ENCODE peak calls at places on chromosomes 13 and 19, in four cellular contexts. H is suprapubic skin, L is omental fat pad, V is IMR-90. M is an unnamed sample.

GRCh38 chr13:23547000-23547590 is 23.1 kb upstream of the TNFRSF19 start:
- DNase-seq in V (peak), H (no peak), L (no peak), M (no peak)

GRCh38 chr19:45824041-45824471 is 8.9 kb upstream of the RSPH6A start:
- DNase-seq in L (no peak), H (no peak), V (no peak), M (no peak)

GRCh38 chr19:11261902-11262839 is at the start of gene DOCK6:
- DNase-seq in V (no peak), L (no peak), H (no peak), M (no peak)

GRCh38 chr19:4014541-4015491 is 7.3 kb downstream of the PIAS4 start:
- DNase-seq in V (no peak), L (no peak), H (peak), M (no peak)

GRCh38 chr13:57326532-57326931 is 159.5 kb downstream of the PRR20E start:
- DNase-seq in H (no peak), L (no peak), V (no peak), M (no peak)

GRCh38 chr13:39016789-39017188 is 21.1 kb downstream of the PROSER1 start:
- DNase-seq in L (no peak), H (no peak), V (peak), M (no peak)

GRCh38 chr19:409515-410242 is 732 bp upstream of the C2CD4C start:
- DNase-seq in H (peak), V (no peak), L (no peak), M (no peak)

GRCh38 chr19:11179716-11180297 is 17.5 kb downstream of the KANK2 start:
- DNase-seq in V (no peak), H (no peak), L (no peak), M (no peak)

GRCh38 chr13:33264620-33264978 is 21.0 kb downstream of the STARD13 start:
- DNase-seq in V (no peak), H (no peak), L (no peak), M (no peak)

GRCh38 chr19:7356899-7357627 is 8.3 kb downstream of the ARHGEF18 start:
- DNase-seq in V (no peak), H (no peak), L (no peak), M (no peak)

GRCh38 chr19:33702606-33703437 is 81.1 kb downstream of the CHST8 start:
- DNase-seq in V (no peak), H (peak), L (no peak), M (no peak)

GRCh38 chr19:33703821-33704220 is 82.1 kb downstream of the CHST8 start:
- DNase-seq in V (no peak), H (peak), L (no peak), M (no peak)

GRCh38 chr19:33705090-33705847 is 83.5 kb downstream of the CHST8 start:
- DNase-seq in H (peak), V (no peak), L (no peak), M (no peak)

GRCh38 chr19:33703438-33703750 is 81.6 kb downstream of the CHST8 start:
- DNase-seq in V (no peak), H (peak), L (no peak), M (no peak)

DNA sequence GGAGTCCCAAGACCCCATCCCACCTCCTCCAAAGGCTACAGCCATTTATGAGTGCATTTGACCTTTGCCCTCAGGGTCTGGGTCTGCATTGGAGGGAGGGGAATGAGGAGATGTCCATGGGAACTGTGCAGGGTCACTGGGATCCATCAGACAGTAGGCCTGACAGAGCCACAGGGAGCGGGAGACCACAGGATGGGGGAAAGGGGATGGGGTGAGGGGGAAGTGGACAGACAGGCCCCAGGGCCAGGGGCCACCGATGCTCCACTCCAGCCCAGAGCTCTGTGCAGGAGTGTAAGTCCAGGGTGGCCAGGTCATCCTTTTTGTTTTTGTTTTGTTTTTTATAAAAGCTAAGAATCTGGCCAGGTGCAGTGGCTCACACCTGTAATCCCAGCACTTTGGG is 82.5 kb downstream of the CHST8 start:
- DNase-seq in H (no peak), L (no peak), V (no peak), M (no peak)
- TF ChIP-seq CTCF in H (no peak), L (no peak), V (no peak), M (no peak)

GRCh38 chr19:32343550-32344262 is 1.7 kb upstream of the ZNF507 start:
- DNase-seq in L (no peak), V (no peak), H (no peak), M (no peak)

GRCh38 chr19:32349724-32350475 is 4.5 kb downstream of the ZNF507 start:
- DNase-seq in V (peak), L (no peak), H (no peak), M (no peak)

GRCh38 chr19:32342695-32343094 is 2.7 kb upstream of the ZNF507 start:
- DNase-seq in H (no peak), L (no peak), V (no peak), M (no peak)

GRCh38 chr19:32346901-32347300 is 1.5 kb downstream of the ZNF507 start:
- DNase-seq in L (no peak), V (no peak), H (no peak), M (no peak)

DNA sequence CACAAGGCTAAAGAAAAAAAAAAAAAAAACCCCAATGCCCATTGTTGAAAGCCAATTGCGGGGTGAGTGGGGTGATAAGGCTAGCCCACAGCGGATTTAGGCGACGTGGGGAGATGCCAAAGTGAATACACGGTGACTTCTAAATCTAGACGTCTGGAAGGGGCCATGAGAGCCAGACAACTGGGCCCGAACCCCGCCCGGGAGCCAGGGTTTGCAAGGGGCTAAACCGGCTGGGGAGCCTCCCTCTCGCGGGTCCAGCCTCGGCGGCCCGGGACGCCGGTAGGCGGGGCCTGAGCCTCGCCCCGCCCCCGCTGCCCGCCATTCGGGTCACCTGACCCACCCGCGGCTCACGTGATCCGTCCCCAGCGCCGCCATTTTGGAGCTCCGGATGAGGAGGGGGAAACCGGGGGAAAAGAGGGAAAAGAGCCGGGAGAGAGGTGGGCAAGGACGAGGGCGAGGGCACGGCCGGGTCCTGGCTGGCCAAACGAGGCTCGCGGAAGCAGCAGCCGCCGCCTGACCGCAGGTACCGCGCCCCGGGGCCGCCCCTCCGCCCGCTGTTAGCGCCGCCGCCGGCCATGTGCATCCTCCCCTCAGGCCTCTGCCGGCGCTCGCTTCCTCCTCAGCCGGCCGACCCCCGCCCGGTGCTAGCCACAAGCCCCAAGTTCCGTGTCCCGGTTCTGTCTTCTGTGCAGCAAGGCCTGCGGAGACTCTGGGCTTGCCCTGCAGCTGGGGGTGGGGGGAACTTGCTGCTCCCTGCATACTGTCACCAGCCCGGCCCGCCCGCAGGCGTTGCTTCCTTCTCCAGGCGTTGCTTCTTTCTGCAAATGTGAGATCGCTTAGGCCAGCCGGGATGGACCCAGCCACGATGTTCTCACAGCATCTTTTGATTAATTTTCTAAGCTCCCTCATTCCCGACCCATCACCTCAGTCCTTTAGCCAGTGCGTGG is at the start of gene ZNF507:
- DNase-seq in L (peak), H (peak), V (peak), M (no peak)
- TF ChIP-seq CTCF in L (no peak), H (no peak), V (peak), M (peak)

GRCh38 chr19:58229255-58229639 is 533 bp downstream of the ZNF544 start:
- DNase-seq in L (no peak), H (no peak), V (peak), M (no peak)

GRCh38 chr19:58227964-58228583 is 640 bp upstream of the ZNF544 start:
- DNase-seq in L (no peak), V (no peak), H (no peak), M (no peak)

GRCh38 chr19:58228584-58229254 is at the start of gene ZNF544:
- DNase-seq in L (peak), V (peak), H (no peak), M (no peak)
- TF ChIP-seq CTCF in L (no peak), V (peak), H (no peak), M (no peak)

GRCh38 chr13:24627864-24628418 is 52.3 kb upstream of the ATP12A start:
- DNase-seq in L (no peak), H (no peak), V (no peak), M (no peak)

GRCh38 chr13:24626449-24626848 is 53.8 kb upstream of the ATP12A start:
- DNase-seq in V (no peak), H (no peak), L (no peak), M (no peak)

GRCh38 chr13:24625324-24625723 is 54.9 kb upstream of the ATP12A start:
- DNase-seq in H (no peak), V (no peak), L (no peak), M (no peak)

GRCh38 chr13:24625870-24626419 is 54.3 kb upstream of the ATP12A start:
- DNase-seq in L (no peak), H (no peak), V (no peak), M (no peak)

DNA sequence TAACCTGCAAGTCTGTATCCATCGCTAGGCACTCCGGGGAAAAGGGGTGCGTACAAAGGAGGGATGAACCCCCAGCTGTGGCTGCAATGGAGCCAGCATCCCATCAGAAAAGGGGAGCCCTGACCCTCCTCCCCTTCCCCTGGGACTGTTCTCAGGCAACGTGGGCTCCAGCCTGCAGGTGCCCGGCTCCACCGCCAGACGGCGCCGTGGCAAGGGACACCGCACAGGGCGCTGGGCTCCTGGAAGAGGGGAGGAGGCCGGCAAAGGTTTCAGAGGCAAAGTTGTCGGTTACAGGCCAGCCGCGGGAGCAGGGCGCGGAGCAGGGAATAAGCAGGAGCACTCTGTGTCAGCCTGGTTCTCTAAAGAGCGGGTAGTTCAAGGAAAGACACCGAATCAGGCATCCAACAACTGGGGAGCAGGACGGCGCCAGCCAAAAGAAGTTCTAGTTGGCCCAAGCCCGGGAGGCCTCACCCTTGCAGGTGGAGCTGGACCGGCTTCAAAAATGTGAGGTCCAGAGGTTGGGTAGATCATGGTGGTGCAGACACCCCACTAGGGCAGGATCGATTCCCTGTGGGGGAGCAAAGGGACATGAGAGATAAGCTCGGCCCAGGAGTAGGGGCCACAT is 53.0 kb upstream of the ATP12A start:
- DNase-seq in V (no peak), L (no peak), H (no peak), M (no peak)
- TF ChIP-seq CTCF in V (peak), L (no peak), H (no peak), M (peak)

DNA sequence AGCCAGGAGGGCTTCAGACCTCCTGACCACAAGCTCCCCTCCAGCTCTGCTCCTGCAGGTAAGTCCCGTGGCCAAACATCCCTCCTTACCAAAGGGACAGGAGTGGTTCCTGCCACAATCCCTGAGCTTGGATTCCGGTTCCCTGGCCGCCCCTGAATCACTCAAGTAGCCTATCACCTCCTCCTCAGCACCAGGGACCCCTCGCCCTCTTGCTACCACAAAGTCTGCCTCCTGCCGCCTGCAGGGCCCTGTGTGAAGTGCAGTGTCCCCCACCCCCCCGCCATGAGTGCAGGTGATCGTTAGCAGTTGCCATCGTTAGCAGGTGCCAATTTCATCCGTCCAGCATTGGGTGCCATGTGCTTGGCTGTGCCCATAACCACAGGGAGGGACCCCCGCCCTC is 40.8 kb upstream of the RANBP3 start:
- DNase-seq in L (no peak), V (no peak), H (no peak), M (no peak)
- TF ChIP-seq CTCF in L (no peak), V (no peak), H (no peak), M (no peak)

GRCh38 chr13:87280139-87280538 is 391.0 kb upstream of the SLITRK5 start:
- DNase-seq in L (no peak), V (no peak), H (no peak), M (no peak)

DNA sequence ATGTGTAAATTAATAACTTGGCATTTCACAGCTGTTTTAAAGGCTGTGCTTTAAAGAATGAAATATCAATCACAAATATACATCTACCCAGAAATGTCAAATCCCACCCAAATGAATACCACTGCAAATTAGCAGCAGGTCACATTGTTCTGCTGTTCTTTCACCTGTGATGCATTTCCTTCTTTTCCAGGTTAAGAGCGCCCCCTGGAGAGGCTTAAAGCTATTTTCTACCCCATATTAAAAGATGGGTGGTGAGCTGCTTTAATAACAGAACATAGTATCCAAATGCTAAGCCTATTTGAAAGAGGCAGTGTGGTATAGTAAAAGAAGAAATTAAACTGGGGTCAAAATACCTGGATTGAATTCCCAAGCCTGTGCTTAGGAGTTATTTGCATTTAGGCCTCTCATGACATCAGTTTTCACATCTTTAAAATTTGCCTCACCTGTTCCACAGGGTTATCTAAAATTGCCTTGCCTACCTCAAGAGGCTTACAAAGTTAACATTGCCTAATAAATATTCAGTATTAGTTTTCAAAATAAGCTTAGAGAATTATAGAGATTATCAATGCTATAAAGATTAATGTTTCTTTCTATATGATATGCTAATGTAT is 396.9 kb upstream of the SLITRK5 start:
- DNase-seq in H (no peak), L (no peak), V (peak), M (no peak)
- TF ChIP-seq CTCF in H (no peak), L (no peak), V (peak), M (peak)

GRCh38 chr13:42836930-42837329 is 55.5 kb downstream of the FAM216B start:
- DNase-seq in H (no peak), V (peak), L (no peak), M (no peak)
- TF ChIP-seq CTCF in H (no peak), V (peak), L (no peak), M (peak)